ENCODE peak calls at places on chromosomes 11 and 22, in five cellular contexts. O, A, T, P and I are unnamed samples.

GRCh38 chr22:31083377-31083768 is 2.3 kb downstream of the SMTN start:
- DNase-seq in O (no peak), T (no peak), P (no peak), A (no peak), I (no peak)

GRCh38 chr22:42548597-42549328 is 5.0 kb upstream of the SERHL2 start:
- DNase-seq in P (no peak), O (no peak), A (no peak), T (no peak), I (no peak)

GRCh38 chr22:19598054-19598855 is 74.0 kb upstream of the CLDN5 start:
- DNase-seq in T (peak), O (no peak), A (no peak), P (no peak), I (no peak)

GRCh38 chr11:75162954-75163353 is 12.0 kb downstream of the SLCO2B1 start:
- DNase-seq in T (no peak), P (no peak), A (no peak), O (no peak), I (no peak)

GRCh38 chr11:126918556-126918955 is 82.0 kb downstream of the KIRREL3 start:
- DNase-seq in P (peak), O (no peak), A (no peak), T (no peak), I (no peak)

GRCh38 chr11:93032580-93032979 is 63.1 kb downstream of the MTNR1B start:
- DNase-seq in T (no peak), A (no peak), P (no peak), O (no peak), I (no peak)

GRCh38 chr11:130145975-130146776 is 13.4 kb upstream of the ST14 start:
- DNase-seq in P (no peak), A (peak), O (no peak), T (no peak), I (no peak)

GRCh38 chr11:48172818-48173609 is 43.6 kb upstream of the OR4B1 start:
- DNase-seq in O (peak), P (peak), A (peak), T (peak), I (peak)

GRCh38 chr11:69297926-69298777 is 4.2 kb downstream of the MYEOV start:
- DNase-seq in T (peak), P (peak), A (peak), O (no peak), I (peak)

GRCh38 chr22:48511211-48511610 is 1316.5 kb downstream of the BRD1 start:
- DNase-seq in T (no peak), A (no peak), O (no peak), P (no peak), I (no peak)

GRCh38 chr11:35111171-35112055 is 27.6 kb upstream of the CD44 start:
- DNase-seq in P (peak), T (no peak), O (no peak), A (peak), I (no peak)

GRCh38 chr11:130528301-130528651 is 79.8 kb downstream of the ADAMTS15 start:
- DNase-seq in O (no peak), P (peak), A (no peak), T (no peak), I (no peak)

GRCh38 chr11:71505001-71505400 is 22.1 kb upstream of the KRTAP5-7 start:
- DNase-seq in T (no peak), A (no peak), O (no peak), P (no peak), I (no peak)

GRCh38 chr22:43990044-43990443 is 34.1 kb upstream of the PARVB start:
- DNase-seq in P (no peak), O (no peak), T (no peak), A (no peak), I (no peak)

GRCh38 chr11:46659908-46660307 is 40.5 kb downstream of the ARHGAP1 start:
- DNase-seq in A (peak), O (no peak), P (peak), T (no peak), I (no peak)

GRCh38 chr11:34999453-34999852 is 83.0 kb downstream of the PDHX start:
- DNase-seq in P (no peak), T (no peak), O (no peak), A (no peak), I (no peak)

GRCh38 chr11:19419813-19420212 is 179.1 kb upstream of the E2F8 start:
- DNase-seq in A (peak), T (no peak), O (no peak), P (no peak), I (no peak)

GRCh38 chr22:32776800-32777199 is 24.7 kb upstream of the TIMP3 start:
- DNase-seq in P (no peak), A (no peak), T (no peak), O (no peak), I (no peak)

GRCh38 chr22:40265783-40266182 is 80.5 kb upstream of the ADSL start:
- DNase-seq in A (no peak), T (no peak), O (no peak), P (peak), I (peak)

GRCh38 chr11:34977039-34977906 is 60.9 kb downstream of the PDHX start:
- DNase-seq in O (no peak), A (peak), P (peak), T (no peak), I (no peak)

GRCh38 chr11:65621460-65621859 is 5.9 kb downstream of the PCNX3 start:
- DNase-seq in T (no peak), O (no peak), P (no peak), A (no peak), I (no peak)

GRCh38 chr11:2262301-2263011 is 7.9 kb downstream of the ASCL2 start:
- DNase-seq in O (no peak), A (no peak), P (no peak), T (no peak), I (no peak)

GRCh38 chr11:128180446-128181089 is 406.8 kb downstream of the ETS1 start:
- DNase-seq in O (no peak), P (peak), A (peak), T (no peak), I (no peak)

GRCh38 chr11:66119348-66120133 is 49.5 kb downstream of the PACS1 start:
- DNase-seq in P (peak), A (peak), O (no peak), T (no peak), I (no peak)

GRCh38 chr22:37896181-37896592 is 9.9 kb upstream of the MICALL1 start:
- DNase-seq in A (peak), T (peak), P (no peak), O (no peak), I (peak)

GRCh38 chr22:38172016-38172431 is 9.6 kb downstream of the PLA2G6 start:
- DNase-seq in T (no peak), A (no peak), P (no peak), O (no peak), I (no peak)

GRCh38 chr11:21933095-21933494 is 259.8 kb upstream of the ANO5 start:
- DNase-seq in A (no peak), O (no peak), T (no peak), P (no peak), I (no peak)

GRCh38 chr11:132353255-132353654 is 982.8 kb downstream of the NTM start:
- DNase-seq in T (no peak), O (no peak), A (no peak), P (no peak), I (no peak)

GRCh38 chr11:40384991-40385390 is 1074.5 kb downstream of the LRRC4C start:
- DNase-seq in A (peak), P (peak), O (no peak), T (no peak), I (no peak)

GRCh38 chr22:47190957-47191323 is 428.5 kb downstream of the TBC1D22A start:
- DNase-seq in P (no peak), O (no peak), T (no peak), A (no peak), I (no peak)

GRCh38 chr11:106156290-106156937 is 79.0 kb downstream of the AASDHPPT start:
- DNase-seq in T (no peak), O (peak), A (peak), P (peak), I (no peak)

GRCh38 chr22:22535662-22536061 is 15.6 kb upstream of the ZNF280A start:
- DNase-seq in T (no peak), P (no peak), A (no peak), O (no peak), I (no peak)

GRCh38 chr11:27349919-27350318 is 13.1 kb downstream of the CCDC34 start:
- DNase-seq in P (no peak), T (no peak), O (no peak), A (no peak), I (no peak)

GRCh38 chr11:93389737-93390136 is 59.2 kb downstream of the DEUP1 start:
- DNase-seq in O (no peak), T (no peak), A (no peak), P (no peak), I (no peak)